ENCODE peak calls at places on chromosomes 5 and 9, in five cellular contexts. M, J, E, B and H are unnamed samples.

GRCh38 chr5:116759860-116760644 is 185.4 kb upstream of the SEMA6A start:
- DNase-seq in M (no peak), J (peak; percentile 32), E (no peak), B (peak; percentile 37), H (no peak)

GRCh38 chr5:65334077-65334476 is 147.6 kb downstream of the ADAMTS6 start:
- DNase-seq in M (peak; percentile 47), J (peak; percentile 11), E (no peak), B (no peak), H (no peak)

GRCh38 chr9:17793713-17794622 is 215.1 kb downstream of the SH3GL2 start:
- DNase-seq in M (no peak), J (peak; percentile 21), E (no peak), B (peak; percentile 18), H (no peak)

GRCh38 chr5:134447815-134448520 is 36.3 kb upstream of the CDKN2AIPNL start:
- DNase-seq in M (no peak), J (no peak), E (no peak), B (no peak), H (no peak)

GRCh38 chr9:104854613-104855012 is 73.3 kb downstream of the ABCA1 start:
- DNase-seq in M (no peak), J (no peak), E (no peak), B (no peak), H (no peak)

GRCh38 chr5:33032161-33033085 is 321.3 kb downstream of the NPR3 start:
- DNase-seq in M (no peak), J (no peak), E (no peak), B (peak; percentile 59), H (no peak)

GRCh38 chr9:137800196-137801022 is 77.2 kb upstream of the CACNA1B start:
- DNase-seq in M (no peak), J (no peak), E (no peak), B (no peak), H (no peak)

GRCh38 chr5:76025069-76025468 is 58.1 kb upstream of the SV2C start:
- DNase-seq in M (no peak), J (no peak), E (no peak), B (no peak), H (no peak)

GRCh38 chr9:119026120-119026519 is 343.1 kb downstream of the BRINP1 start:
- DNase-seq in M (no peak), J (no peak), E (no peak), B (no peak), H (no peak)

GRCh38 chr5:115209279-115209678 is 39.6 kb upstream of the TRIM36 start:
- DNase-seq in M (peak; percentile 26), J (no peak), E (no peak), B (peak; percentile 87), H (peak; percentile 40)

GRCh38 chr5:110855961-110856360 is 117.2 kb downstream of the SLC25A46 start:
- DNase-seq in M (no peak), J (no peak), E (no peak), B (no peak), H (no peak)

GRCh38 chr9:133134419-133135190 is 13.6 kb upstream of the RALGDS start:
- DNase-seq in M (no peak), J (no peak), E (no peak), B (no peak), H (peak; percentile 41)

GRCh38 chr9:5392285-5392684 is 45.4 kb downstream of the PLGRKT start:
- DNase-seq in M (no peak), J (no peak), E (no peak), B (peak; percentile 43), H (no peak)

GRCh38 chr9:83637389-83637788 is 14.4 kb downstream of the IDNK start:
- DNase-seq in M (no peak), J (no peak), E (no peak), B (no peak), H (no peak)
- H3K4me3 ChIP-seq in M (no peak overlapping the region), J (no peak overlapping the region), E (no peak overlapping the region), B (no peak overlapping the region), H (no peak overlapping the region)

GRCh38 chr9:72884521-72884920 is 68.3 kb downstream of the ALDH1A1 start:
- DNase-seq in M (no peak), J (no peak), E (no peak), B (no peak), H (no peak)
- H3K4me1 ChIP-seq in M (no peaks in the 10 kb centered on the region), J (no peaks in the 10 kb centered on the region), E (no peaks in the 10 kb centered on the region), B (no peaks in the 10 kb centered on the region), H (no peaks in the 10 kb centered on the region)

GRCh38 chr9:108052431-108053080 is 563.0 kb upstream of the KLF4 start:
- DNase-seq in M (no peak), J (peak; percentile 55), E (no peak), B (no peak), H (no peak)
- H3K27ac ChIP-seq in M (no peak overlapping the region), J (no peak overlapping the region), E (no peak overlapping the region), B (no peak overlapping the region), H (no peak overlapping the region)

DNA sequence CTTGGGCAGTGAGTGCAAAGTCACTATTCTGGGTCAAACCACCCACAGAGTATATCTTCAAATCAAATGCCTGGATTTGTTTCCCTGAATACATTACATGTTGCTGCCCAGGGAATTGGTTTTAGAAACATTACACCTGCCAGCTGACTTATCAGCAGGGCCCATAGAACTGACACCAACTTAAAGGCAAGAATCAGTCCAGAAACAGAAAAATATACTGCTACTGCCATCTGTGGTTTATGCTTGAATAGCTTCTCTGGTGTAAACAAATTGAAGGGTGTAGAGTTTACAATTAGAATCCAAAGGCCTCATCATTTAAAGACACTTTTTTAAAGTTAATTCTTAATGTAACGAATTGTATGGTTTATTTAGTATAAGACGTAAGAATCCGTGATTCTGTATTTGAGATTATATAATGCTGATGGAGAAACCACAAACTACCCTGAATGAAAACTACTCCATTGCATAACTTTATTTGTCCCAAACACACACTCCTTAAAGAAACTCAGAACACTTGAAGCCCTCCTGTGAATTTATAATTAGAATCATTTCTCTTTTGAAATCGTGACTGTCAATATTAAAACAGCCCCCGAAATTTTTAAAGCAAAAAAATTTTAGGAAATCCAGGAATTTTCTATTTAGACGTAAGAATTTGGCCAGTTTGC is 6.2 kb downstream of the NR6A1 start:
- DNase-seq in M (no peak), J (peak; percentile 40), E (no peak), B (peak; percentile 40), H (no peak)
- H3K4me3 ChIP-seq in M (no peak overlapping the region), J (peak overlapping the region; percentile 56), E (no peak overlapping the region), B (no peak overlapping the region), H (no peak overlapping the region)

GRCh38 chr5:176536132-176536901 is 885 bp downstream of the RNF44 start:
- DNase-seq in M (peak; percentile 80), J (peak; percentile 83), E (peak; percentile 77), B (peak; percentile 89), H (peak; percentile 80)
- H3K4me1 ChIP-seq in M (peaks cover 24% of the 10 kb centered on the region), J (peaks cover 32% of the 10 kb centered on the region), E (peaks cover 67% of the 10 kb centered on the region), B (peaks cover 31% of the 10 kb centered on the region), H (peaks cover 74% of the 10 kb centered on the region)

DNA sequence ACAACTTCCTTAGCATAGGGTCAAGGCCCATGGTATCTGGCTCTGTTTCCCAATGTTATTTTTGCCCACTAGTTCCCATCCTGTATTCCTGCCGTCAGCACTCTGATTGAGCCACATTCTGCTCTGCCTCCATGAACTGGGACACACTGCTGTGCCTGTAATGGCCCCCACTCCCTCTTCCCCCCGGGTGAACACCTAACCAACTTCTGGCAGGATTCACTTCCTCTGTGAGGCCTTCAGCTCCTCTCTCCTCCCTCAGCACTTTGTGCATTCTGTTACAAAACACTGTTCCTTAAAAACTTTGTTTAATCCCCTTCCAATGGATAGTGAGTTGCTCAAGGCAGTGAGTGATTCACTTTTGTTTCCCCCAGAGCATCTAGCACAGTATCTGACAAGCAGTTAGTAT is 183.7 kb downstream of the EFNA5 start:
- DNase-seq in M (no peak), J (no peak), E (no peak), B (peak; percentile 73), H (no peak)
- H3K27ac ChIP-seq in M (no peak overlapping the region), J (no peak overlapping the region), E (no peak overlapping the region), B (peak overlapping the region; percentile 2), H (no peak overlapping the region)